ENCODE peak calls at places on chromosomes 5 and 9, in nine cellular contexts. N is heart left ventricle, B is uterus, H is sigmoid colon, L is endothelial cell of umbilical vein, O is body of pancreas, D is HCT116, X is Peyer's patch, M is vagina. I is an unnamed sample.

GRCh38 chr5:141735823-141736222 is 53.8 kb upstream of the ARAP3 start:
- DNase-seq in M (no peak), O (no peak), X (no peak), H (no peak), B (no peak), L (no peak), D (no peak), N (no peak), I (no peak)

GRCh38 chr5:8907168-8907868 is 638.6 kb downstream of the SEMA5A start:
- DNase-seq in M (no peak), B (no peak), X (no peak), L (no peak), O (no peak), N (no peak), H (no peak), D (no peak), I (no peak)

GRCh38 chr9:114688892-114689291 is 6.9 kb upstream of the TEX48 start:
- DNase-seq in L (no peak), O (no peak), N (no peak), M (no peak), D (no peak), B (no peak), X (no peak), H (no peak), I (peak)

GRCh38 chr5:93461751-93462150 is 119.3 kb downstream of the NR2F1-AS1 start:
- DNase-seq in X (no peak), N (no peak), O (no peak), H (no peak), L (no peak), D (no peak), M (no peak), B (no peak), I (no peak)

GRCh38 chr5:24633705-24634325 is 11.0 kb downstream of the CDH10 start:
- DNase-seq in H (no peak), D (peak), M (no peak), X (no peak), L (peak), N (no peak), B (no peak), O (no peak), I (peak)

GRCh38 chr9:91995000-91995399 is 45.0 kb upstream of the ROR2 start:
- DNase-seq in D (no peak), N (no peak), L (no peak), O (no peak), M (no peak), H (no peak), X (no peak), B (no peak), I (peak)

GRCh38 chr5:139740993-139741672 is 54.5 kb upstream of the PSD2 start:
- DNase-seq in B (no peak), X (peak), L (no peak), D (no peak), O (no peak), M (no peak), N (no peak), H (no peak), I (no peak)

GRCh38 chr5:146564036-146564762 is 48.2 kb upstream of the GPR151 start:
- DNase-seq in O (no peak), B (no peak), L (no peak), M (no peak), X (no peak), D (peak), N (no peak), H (no peak), I (no peak)

GRCh38 chr5:98839469-98840383 is 66.3 kb downstream of the RGMB start:
- DNase-seq in B (no peak), D (no peak), L (no peak), M (no peak), N (no peak), X (no peak), H (no peak), O (no peak), I (peak)

GRCh38 chr5:172999351-172999973 is 15.9 kb downstream of the ATP6V0E1 start:
- DNase-seq in M (no peak), N (no peak), B (no peak), L (no peak), H (no peak), O (no peak), X (no peak), D (no peak), I (no peak)

GRCh38 chr9:107784235-107784958 is 294.8 kb upstream of the KLF4 start:
- DNase-seq in N (peak), X (no peak), H (peak), M (no peak), L (peak), D (peak), O (no peak), B (peak), I (peak)

GRCh38 chr9:134734270-134734669 is 92.7 kb downstream of the COL5A1 start:
- DNase-seq in D (no peak), B (peak), M (no peak), H (peak), O (peak), X (no peak), L (no peak), N (no peak), I (no peak)

GRCh38 chr9:133143639-133144141 is 20.0 kb downstream of the GBGT1 start:
- DNase-seq in L (no peak), H (no peak), D (no peak), X (no peak), O (no peak), N (no peak), B (no peak), M (no peak), I (no peak)

GRCh38 chr9:133141833-133142594 is 21.0 kb upstream of the RALGDS start:
- DNase-seq in D (no peak), H (peak), X (peak), O (peak), M (no peak), L (no peak), N (peak), B (no peak), I (no peak)

GRCh38 chr9:133144887-133145466 is 18.7 kb downstream of the GBGT1 start:
- DNase-seq in D (no peak), B (no peak), O (no peak), M (no peak), L (no peak), N (no peak), X (no peak), H (no peak), I (no peak)

GRCh38 chr9:133142657-133143592 is 20.8 kb downstream of the GBGT1 start:
- DNase-seq in L (no peak), N (no peak), D (no peak), H (no peak), O (no peak), X (no peak), B (no peak), M (no peak), I (peak)

DNA sequence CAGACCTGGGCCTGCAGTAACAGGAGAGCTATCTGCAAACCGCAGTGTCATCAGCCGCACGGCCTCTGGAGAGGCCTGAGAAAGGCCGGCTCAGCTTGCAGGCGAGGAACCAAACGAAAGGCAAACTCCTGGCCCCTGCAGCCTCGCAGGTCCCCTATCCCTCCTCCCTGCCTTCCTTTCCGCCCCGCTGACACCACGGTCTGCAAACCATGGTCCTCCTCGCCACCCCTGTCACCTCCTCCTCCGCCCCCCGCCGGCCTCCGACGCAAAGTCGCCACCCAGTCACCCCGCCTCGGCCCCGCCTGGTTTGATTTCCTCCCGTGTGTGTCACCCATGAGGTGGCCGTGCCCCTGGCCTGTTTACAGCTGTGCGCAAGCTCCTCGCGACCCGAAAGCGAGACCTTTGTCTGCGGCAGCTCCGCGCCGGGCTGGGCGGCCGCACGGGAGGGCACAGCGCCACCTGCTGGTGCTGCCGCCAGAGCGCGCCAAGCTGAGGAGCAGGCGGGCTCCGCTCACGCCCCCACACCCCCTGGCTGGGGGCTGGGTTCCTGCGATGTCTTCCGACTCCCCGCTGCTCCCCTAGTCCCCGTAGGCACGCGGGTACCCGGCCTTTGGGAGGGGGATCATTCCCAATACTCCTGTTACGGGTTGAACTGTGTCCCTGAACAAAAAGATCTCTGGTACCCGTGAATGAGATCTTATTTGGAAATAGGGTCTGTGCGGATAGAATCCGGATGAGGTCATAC is 19.4 kb downstream of the GBGT1 start:
- DNase-seq in B (no peak), O (peak), L (peak), D (no peak), X (peak), N (peak), M (no peak), H (peak), I (peak)
- TF ChIP-seq POLR2A in B (peak), O (no peak), L (no peak), D (no peak), X (peak), N (no peak), M (no peak), H (no peak), I (peak)

DNA sequence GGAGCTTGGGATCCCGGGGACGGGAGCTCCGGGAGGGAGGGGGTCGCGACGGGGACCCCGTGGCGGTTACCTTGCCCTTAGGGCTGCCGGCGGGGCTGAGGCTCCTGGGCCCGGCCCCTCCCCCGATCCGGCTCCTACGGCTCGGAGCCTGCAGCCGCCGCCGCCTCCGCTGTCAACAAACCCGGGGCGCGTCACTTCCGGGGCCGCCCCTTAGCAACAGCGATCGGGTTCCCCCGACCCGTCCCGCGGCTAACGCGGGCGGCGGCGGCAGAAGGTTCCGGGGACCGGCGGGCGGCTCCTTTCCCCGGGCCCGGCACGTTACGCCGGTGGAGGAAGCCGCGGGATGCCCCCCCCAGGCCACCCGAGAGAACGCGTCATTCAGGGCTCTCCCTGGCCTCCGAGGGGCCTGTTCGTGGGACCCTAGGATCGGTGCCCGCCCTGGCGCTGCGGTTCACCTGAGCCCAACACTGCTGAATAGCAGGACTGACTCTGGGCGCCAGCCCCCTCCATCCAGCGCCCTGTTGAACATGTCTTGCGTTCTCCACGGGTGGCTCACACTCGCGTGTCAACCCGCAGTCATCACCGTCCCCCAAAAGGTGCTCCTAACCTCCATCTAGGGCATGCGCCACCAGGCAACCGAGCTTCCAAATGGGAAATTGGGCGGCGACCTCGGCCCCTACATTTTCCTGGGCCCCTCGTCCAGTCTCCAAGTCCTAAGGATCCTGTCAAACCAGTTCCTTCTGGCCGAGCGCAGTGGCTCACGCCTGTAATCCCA is at the start of gene ZER1:
- DNase-seq in X (peak), N (peak), O (peak), H (peak), B (peak), D (peak), L (peak), M (no peak), I (peak)
- TF ChIP-seq POLR2A in X (peak), N (peak), O (peak), H (peak), B (peak), D (no peak), L (peak), M (no peak), I (peak)

GRCh38 chr9:112731971-112732370 is 14.1 kb upstream of the INIP start:
- DNase-seq in O (no peak), D (no peak), N (no peak), H (no peak), L (no peak), B (no peak), M (no peak), X (no peak), I (no peak)
- TF ChIP-seq POLR2A in O (no peak), D (no peak), N (no peak), H (no peak), L (no peak), B (no peak), M (no peak), X (no peak), I (no peak)

GRCh38 chr5:112923148-112923917 is 1.3 kb upstream of the REEP5 start:
- DNase-seq in M (no peak), N (no peak), B (no peak), X (peak), D (no peak), O (no peak), H (no peak), L (no peak), I (no peak)

GRCh38 chr5:112921833-112922817 is at the start of gene REEP5:
- DNase-seq in X (peak), L (peak), B (peak), N (peak), M (no peak), O (peak), D (peak), H (peak), I (peak)

GRCh38 chr5:112923988-112924387 is 2.0 kb upstream of the REEP5 start:
- DNase-seq in X (no peak), O (no peak), N (no peak), L (no peak), D (no peak), M (no peak), H (no peak), B (no peak), I (no peak)

GRCh38 chr5:112918679-112919078 is 3.3 kb downstream of the REEP5 start:
- DNase-seq in X (no peak), M (no peak), D (no peak), O (no peak), N (no peak), B (no peak), H (no peak), L (no peak), I (no peak)

GRCh38 chr5:112921031-112921832 is 795 bp downstream of the REEP5 start:
- DNase-seq in O (peak), H (peak), X (peak), N (peak), L (peak), M (no peak), B (peak), D (peak), I (peak)
- TF ChIP-seq POLR2A in O (peak), H (no peak), X (no peak), N (no peak), L (peak), M (no peak), B (no peak), D (no peak), I (no peak)

GRCh38 chr9:14315754-14316573 is 2.0 kb upstream of the NFIB start:
- DNase-seq in D (no peak), B (peak), M (no peak), N (peak), X (no peak), H (no peak), L (peak), O (no peak), I (peak)

GRCh38 chr9:14313378-14313940 is 482 bp downstream of the NFIB start:
- DNase-seq in B (no peak), D (no peak), N (no peak), L (peak), M (no peak), X (no peak), O (peak), H (no peak), I (peak)

GRCh38 chr9:14313951-14314423 is at the start of gene NFIB:
- DNase-seq in O (peak), M (no peak), H (peak), D (no peak), N (peak), X (no peak), L (peak), B (peak), I (peak)

GRCh38 chr9:14314929-14315753 is 1.2 kb upstream of the NFIB start:
- DNase-seq in B (peak), X (peak), D (no peak), O (peak), L (peak), M (no peak), N (peak), H (peak), I (peak)

DNA sequence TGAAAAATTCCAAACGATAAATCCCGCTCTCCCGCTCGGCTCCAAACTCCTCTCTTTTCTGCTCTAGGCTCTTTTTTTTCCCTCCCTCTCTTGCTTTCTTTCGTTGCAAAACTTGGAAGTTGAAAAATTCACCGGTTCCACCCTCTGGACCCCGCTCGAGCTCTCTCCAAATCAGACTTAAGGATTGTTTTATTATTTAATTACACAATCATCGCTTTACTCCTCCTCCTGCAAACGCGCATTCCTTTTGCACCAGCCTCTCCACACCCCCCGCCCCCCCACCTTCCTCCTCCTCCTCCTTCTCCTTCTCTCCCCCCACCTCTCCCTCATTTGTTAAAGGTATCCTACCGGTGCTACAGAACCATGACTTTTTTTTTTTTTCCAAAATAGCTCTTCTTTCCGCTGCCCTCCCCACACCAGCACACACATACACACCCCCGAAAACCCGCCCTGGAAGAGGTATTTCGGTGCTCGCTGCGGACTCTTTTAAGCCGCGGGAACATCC is 535 bp upstream of the NFIB start:
- DNase-seq in X (peak), L (peak), H (peak), B (peak), M (no peak), O (peak), N (peak), D (peak), I (peak)
- TF ChIP-seq POLR2A in X (peak), L (peak), H (peak), B (peak), M (no peak), O (peak), N (peak), D (no peak), I (no peak)

I was measured in erythroblast.